ENCODE peak calls at places on chromosomes 4 and X, in four cellular contexts. L is H9, C is neuronal stem cell, I is mesenchymal stem cell. P is an unnamed sample. For H3K4me1, the result is how much of the 10 kb centered on the place peaks cover.

GRCh38 chr4:7903686-7904085 is 36.0 kb downstream of the AFAP1 start:
- DNase-seq in I (no peak), L (no peak), C (no peak), P (no peak)

GRCh38 chr4:101071241-101071640 is 276.1 kb downstream of the PPP3CA start:
- DNase-seq in L (no peak), C (no peak), I (no peak), P (no peak)

GRCh38 chrX:119698835-119699234 is 5.9 kb upstream of the SEPTIN6 start:
- DNase-seq in C (no peak), L (peak), I (peak), P (peak)

GRCh38 chr4:182929296-182929695 is 12.1 kb upstream of the DCTD start:
- DNase-seq in C (no peak), I (peak), L (no peak), P (peak)

GRCh38 chrX:95076449-95076848 is 1402.4 kb downstream of the FAM133A start:
- DNase-seq in I (peak), L (no peak), C (peak), P (peak)

GRCh38 chr4:3328814-3329663 is 36.2 kb downstream of the RGS12 start:
- DNase-seq in L (no peak), C (no peak), I (no peak), P (no peak)

GRCh38 chr4:109005523-109005922 is 242.7 kb upstream of the ETNPPL start:
- DNase-seq in L (no peak), I (peak), C (no peak), P (peak)

GRCh38 chr4:154314248-154314647 is 177.4 kb downstream of the DCHS2 start:
- DNase-seq in C (no peak), L (no peak), I (peak), P (peak)

GRCh38 chr4:821631-822030 is 4.3 kb downstream of the CPLX1 start:
- DNase-seq in I (no peak), C (no peak), L (no peak), P (no peak)

GRCh38 chrX:148298737-148299136 is 201.7 kb upstream of the AFF2 start:
- DNase-seq in C (no peak), L (no peak), I (no peak), P (no peak)

GRCh38 chr4:127916512-127916911 is 35.8 kb downstream of the PLK4 start:
- DNase-seq in C (no peak), I (no peak), L (no peak), P (no peak)

GRCh38 chrX:70433848-70434351 is 10.7 kb upstream of the DLG3 start:
- DNase-seq in C (peak), I (peak), L (peak), P (peak)

DNA sequence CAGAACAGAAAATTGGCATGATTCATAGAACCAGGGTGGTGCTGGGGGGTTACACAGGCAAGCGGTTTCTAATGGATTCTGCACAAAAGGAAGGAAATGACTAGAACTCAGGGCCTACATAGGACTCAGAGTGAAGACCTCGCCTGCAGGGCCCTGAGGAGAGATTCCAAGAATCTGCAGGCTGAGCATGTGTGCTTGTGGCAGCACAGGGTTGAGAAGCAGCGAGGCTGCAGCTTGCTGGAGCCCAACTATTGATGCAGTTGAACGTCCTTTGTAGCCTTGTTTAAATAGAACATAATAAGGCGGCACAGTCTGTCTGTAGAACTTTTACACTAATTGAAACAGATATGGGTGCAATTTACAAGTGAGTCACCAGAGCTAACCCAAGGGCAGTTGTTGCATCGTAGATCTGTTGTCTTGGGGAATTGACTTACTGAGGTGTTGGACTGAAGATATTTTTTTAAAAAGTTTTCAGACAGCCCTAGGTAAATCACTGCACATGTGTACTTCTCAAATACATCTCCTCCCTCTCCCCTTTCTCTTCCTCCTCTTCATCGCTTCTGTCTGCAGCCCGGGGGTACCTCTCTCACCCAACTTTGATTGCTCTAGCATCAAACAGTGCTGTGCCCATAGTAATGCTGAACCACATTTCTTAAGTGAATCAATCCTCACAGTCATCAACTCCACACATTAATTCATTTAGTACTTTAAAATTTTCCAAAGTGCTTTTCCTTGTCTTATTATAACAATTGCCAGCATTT is 58.3 kb downstream of the RHOH start:
- DNase-seq in I (peak), C (no peak), L (no peak), P (peak)
- H3K4me1 ChIP-seq in I (under half), C (under half), L (under half), P (under half)

DNA sequence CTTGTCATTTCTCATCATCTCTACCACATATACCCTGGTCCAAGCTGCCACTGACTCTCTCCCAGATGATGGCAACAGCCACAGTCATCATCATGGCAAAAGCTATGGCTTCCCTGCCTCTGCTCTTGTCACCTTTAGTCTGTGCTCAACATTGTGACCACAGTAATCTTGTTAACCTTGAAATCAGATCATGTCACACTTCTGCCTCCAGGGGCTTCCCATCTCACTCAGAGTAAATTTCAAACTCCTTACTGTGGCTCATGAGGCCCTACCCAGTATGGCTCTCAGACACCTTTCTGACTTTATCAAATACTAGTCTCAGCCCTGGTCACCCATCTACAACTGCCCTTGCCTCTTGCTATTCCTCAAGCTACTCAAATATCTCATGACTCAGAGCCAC is 41.2 kb upstream of the STIM2 start:
- DNase-seq in L (no peak), C (no peak), I (no peak), P (no peak)
- H2BK12ac ChIP-seq in L (peak), C (no peak), I (no peak), P (no peak)

GRCh38 chr4:15234585-15235126 is 193.2 kb upstream of the C1QTNF7 start:
- DNase-seq in L (no peak), I (peak), C (no peak), P (no peak)

GRCh38 chr4:15233626-15234025 is 194.2 kb upstream of the C1QTNF7 start:
- DNase-seq in L (no peak), C (no peak), I (no peak), P (no peak)

GRCh38 chr4:15231265-15232091 is 196.4 kb upstream of the C1QTNF7 start:
- DNase-seq in I (peak), C (peak), L (peak), P (peak)

GRCh38 chr4:15234101-15234500 is 193.7 kb upstream of the C1QTNF7 start:
- DNase-seq in L (no peak), I (peak), C (no peak), P (no peak)

GRCh38 chr4:15232725-15233597 is 194.9 kb upstream of the C1QTNF7 start:
- DNase-seq in I (peak), C (no peak), L (no peak), P (peak)
- H3K4ac ChIP-seq in I (peak), C (no peak), L (no peak), P (no peak)

GRCh38 chr4:105197777-105198176 is 51.1 kb downstream of the TET2 start:
- DNase-seq in L (no peak), I (no peak), C (no peak), P (peak)

GRCh38 chr4:105194328-105195231 is 47.9 kb downstream of the TET2 start:
- DNase-seq in I (peak), L (no peak), C (no peak), P (no peak)

GRCh38 chr4:105192910-105193309 is 46.2 kb downstream of the TET2 start:
- DNase-seq in C (no peak), L (no peak), I (no peak), P (no peak)

GRCh38 chr4:105196523-105197145 is 50.0 kb downstream of the TET2 start:
- DNase-seq in L (no peak), I (peak), C (no peak), P (peak)

GRCh38 chr4:105198541-105198940 is 51.9 kb downstream of the TET2 start:
- DNase-seq in L (no peak), I (no peak), C (no peak), P (peak)
- H3K4me1 ChIP-seq in L (under half), I (under half), C (under half), P (under half)

DNA sequence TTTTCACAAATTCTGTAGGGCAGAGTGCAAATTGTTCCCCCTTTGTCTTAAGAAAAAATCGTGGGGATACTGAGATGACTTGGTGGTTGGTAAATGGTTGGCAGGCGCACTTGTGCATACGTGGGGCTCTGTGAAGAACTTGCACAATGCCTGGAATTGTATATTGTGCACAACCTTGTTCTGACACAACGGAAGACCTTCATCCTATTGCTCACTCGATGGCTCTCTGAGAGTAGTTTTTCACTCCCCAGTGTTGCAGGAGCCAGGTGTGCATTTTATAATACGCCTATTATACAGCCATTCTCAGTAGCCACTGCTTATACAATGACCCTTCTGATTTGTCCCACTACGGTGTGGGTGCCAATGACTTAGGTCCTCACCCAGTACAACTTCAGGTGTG is 150.1 kb downstream of the SPRY1 start:
- DNase-seq in L (no peak), C (no peak), I (no peak), P (no peak)
- H2BK12ac ChIP-seq in L (no peak), C (no peak), I (no peak), P (peak)

P was measured in trophoblast cell.